ENCODE peak calls at places on chromosomes 6 and 20, in five cellular contexts. S is prostate gland, Y is stomach, R is Panc1, L is HCT116. J is an unnamed sample. For H3K9me3, the result is how much of the 10 kb centered on the place peaks cover.

GRCh38 chr6:53701333-53702073 is 35.9 kb upstream of the KLHL31 start:
- DNase-seq in S (no peak), Y (no peak), L (no peak), R (no peak), J (no peak)

GRCh38 chr6:142014515-142014914 is 118.2 kb upstream of the GJE1 start:
- DNase-seq in Y (no peak), L (peak), S (no peak), R (no peak), J (no peak)

GRCh38 chr6:75301088-75301487 is 16.5 kb upstream of the TMEM30A start:
- DNase-seq in R (no peak), Y (no peak), L (no peak), S (no peak), J (no peak)

GRCh38 chr6:121522771-121523386 is 87.4 kb downstream of the GJA1 start:
- DNase-seq in S (no peak), Y (no peak), L (no peak), R (no peak), J (no peak)

GRCh38 chr6:35810831-35811698 is 5.9 kb downstream of the LHFPL5 start:
- DNase-seq in L (peak), S (no peak), R (peak), Y (no peak), J (no peak)

GRCh38 chr6:8299034-8299433 is 136.3 kb downstream of the SLC35B3 start:
- DNase-seq in R (no peak), Y (no peak), L (no peak), S (no peak), J (no peak)

GRCh38 chr6:85126448-85127178 is 323.3 kb upstream of the NT5E start:
- DNase-seq in R (no peak), S (no peak), Y (no peak), L (peak), J (peak)

GRCh38 chr6:28474441-28475219 is 31.3 kb upstream of the ZSCAN23 start:
- DNase-seq in S (no peak), R (peak), L (peak), Y (no peak), J (no peak)

GRCh38 chr6:145728986-145729385 is 6.3 kb downstream of the EPM2A start:
- DNase-seq in S (no peak), Y (no peak), L (no peak), R (no peak), J (no peak)

GRCh38 chr20:19492937-19493336 is 265.1 kb upstream of the RIN2 start:
- DNase-seq in Y (no peak), S (no peak), L (no peak), R (no peak), J (no peak)

GRCh38 chr20:53870426-53871199 is 199.8 kb downstream of the BCAS1 start:
- DNase-seq in R (no peak), S (no peak), Y (no peak), L (no peak), J (no peak)

GRCh38 chr6:134911532-134911931 is 38.4 kb downstream of the ALDH8A1 start:
- DNase-seq in R (no peak), L (no peak), Y (no peak), S (no peak), J (no peak)

GRCh38 chr6:133707456-133707855 is 181.5 kb upstream of the TCF21 start:
- DNase-seq in R (no peak), Y (no peak), L (no peak), S (no peak), J (no peak)

GRCh38 chr6:26195376-26195923 is 108.2 kb downstream of the HFE start:
- DNase-seq in L (peak), R (peak), S (peak), Y (peak), J (peak)

GRCh38 chr6:55578537-55579363 is at the start of gene HMGCLL1:
- DNase-seq in R (no peak), S (no peak), L (no peak), Y (no peak), J (peak)

GRCh38 chr20:21202284-21202683 is 76.4 kb downstream of the KIZ start:
- DNase-seq in R (no peak), S (no peak), Y (no peak), L (peak), J (no peak)

GRCh38 chr6:11392778-11393507 is 144.6 kb upstream of the TMEM170B start:
- DNase-seq in L (no peak), S (no peak), Y (peak), R (no peak), J (peak)

GRCh38 chr20:25053207-25054132 is 4.5 kb downstream of the ACSS1 start:
- DNase-seq in S (no peak), R (no peak), L (no peak), Y (peak), J (peak)

GRCh38 chr20:44287272-44288097 is 23.5 kb downstream of the FITM2 start:
- DNase-seq in L (no peak), R (no peak), S (no peak), Y (no peak), J (peak)

GRCh38 chr6:135261872-135262725 is 81.0 kb downstream of the MYB start:
- DNase-seq in Y (no peak), L (no peak), R (no peak), S (no peak), J (no peak)

GRCh38 chr6:35391240-35391968 is 49.0 kb downstream of the PPARD start:
- DNase-seq in Y (peak), R (no peak), S (no peak), L (peak), J (no peak)

GRCh38 chr20:39103305-39103704 is 141.2 kb downstream of the DHX35 start:
- DNase-seq in S (no peak), L (no peak), R (no peak), Y (no peak), J (no peak)

GRCh38 chr20:35963878-35964277 is 4.5 kb upstream of the CNBD2 start:
- DNase-seq in S (no peak), R (no peak), L (no peak), Y (no peak), J (peak)

GRCh38 chr6:152173321-152173720 is 365.8 kb downstream of the ESR1 start:
- DNase-seq in Y (no peak), S (no peak), L (no peak), R (no peak), J (no peak)

GRCh38 chr6:36771145-36771544 is 68.1 kb downstream of the CPNE5 start:
- DNase-seq in R (no peak), S (no peak), L (no peak), Y (no peak), J (no peak)

GRCh38 chr6:6684365-6684833 is 95.9 kb downstream of the LY86 start:
- DNase-seq in R (no peak), L (no peak), S (no peak), Y (no peak), J (no peak)

GRCh38 chr6:108714012-108714773 is 134.0 kb upstream of the ARMC2 start:
- DNase-seq in L (no peak), R (no peak), S (no peak), Y (no peak), J (no peak)

GRCh38 chr20:52103469-52103910 is 88.1 kb downstream of the ZFP64 start:
- DNase-seq in L (no peak), Y (no peak), R (no peak), S (no peak), J (no peak)

GRCh38 chr6:53671111-53671510 is 5.6 kb upstream of the KLHL31 start:
- DNase-seq in L (no peak), R (no peak), S (no peak), Y (no peak), J (no peak)

GRCh38 chr20:49867453-49868215 is 47.7 kb downstream of the SPATA2 start:
- DNase-seq in S (no peak), L (no peak), Y (no peak), R (no peak), J (no peak)

GRCh38 chr6:132023490-132023889 is 72.3 kb upstream of the CCN2 start:
- DNase-seq in R (no peak), S (no peak), Y (no peak), L (peak), J (no peak)
- H3K9me3 ChIP-seq in R (under half), S (under half), Y (under half), L (under half), J (under half)

GRCh38 chr6:137783640-137784198 is 83.3 kb upstream of the TNFAIP3 start:
- DNase-seq in Y (no peak), L (no peak), R (no peak), S (no peak), J (no peak)
- TF ChIP-seq POLR2AphosphoS5 in Y (no peak), L (no peak), R (no peak), S (no peak), J (no peak)

GRCh38 chr6:31663961-31664789 is 622 bp downstream of the GPANK1 start:
- DNase-seq in L (no peak), R (no peak), S (no peak), Y (no peak), J (peak)

GRCh38 chr6:31663087-31663960 is 1.5 kb downstream of the GPANK1 start:
- DNase-seq in Y (no peak), R (no peak), L (no peak), S (no peak), J (no peak)

GRCh38 chr6:31666337-31666960 is 569 bp downstream of the CSNK2B start:
- DNase-seq in L (no peak), Y (no peak), S (no peak), R (no peak), J (no peak)

GRCh38 chr6:31664790-31665500 is at the start of gene GPANK1:
- DNase-seq in L (peak), Y (peak), S (peak), R (peak), J (peak)

GRCh38 chr6:31665501-31666336 is at the start of gene CSNK2B:
- DNase-seq in S (peak), Y (peak), R (peak), L (peak), J (peak)
- H3K9me3 ChIP-seq in S (under half), Y (under half), R (under half), L (under half), J (under half)

GRCh38 chr20:34824026-34824860 is 1.2 kb downstream of the NCOA6 start:
- DNase-seq in Y (peak), L (peak), S (peak), R (peak), J (peak)
- TF ChIP-seq POLR2AphosphoS5 in Y (no peak), L (peak), S (peak), R (no peak), J (peak)

GRCh38 chr6:169411296-169411695 is 157.7 kb upstream of the THBS2 start:
- DNase-seq in R (no peak), S (no peak), L (no peak), Y (no peak), J (no peak)
- H3K9me3 ChIP-seq in R (under half), S (under half), L (under half), Y (under half), J (under half)

GRCh38 chr6:122780114-122780513 is 598 bp downstream of the FABP7 start:
- DNase-seq in S (no peak), Y (no peak), R (no peak), L (no peak), J (no peak)
- TF ChIP-seq POLR2AphosphoS5 in S (no peak), Y (no peak), R (no peak), L (no peak), J (no peak)

GRCh38 chr20:62104791-62105345 is 17.4 kb upstream of the LSM14B start:
- DNase-seq in R (no peak), L (no peak), S (peak), Y (no peak), J (peak)
- H3K9me3 ChIP-seq in R (under half), L (under half), S (under half), Y (half or more), J (under half)

GRCh38 chr6:722608-723007 is 29.7 kb upstream of the EXOC2 start:
- DNase-seq in L (no peak), R (no peak), Y (no peak), S (no peak), J (no peak)

GRCh38 chr6:723540-723939 is 30.6 kb upstream of the EXOC2 start:
- DNase-seq in R (no peak), Y (no peak), L (no peak), S (no peak), J (no peak)

GRCh38 chr6:718345-718744 is 25.4 kb upstream of the EXOC2 start:
- DNase-seq in S (no peak), R (no peak), Y (no peak), L (no peak), J (no peak)

GRCh38 chr6:717135-717534 is 24.2 kb upstream of the EXOC2 start:
- DNase-seq in L (no peak), R (no peak), S (no peak), Y (no peak), J (no peak)

GRCh38 chr6:722077-722524 is 29.2 kb upstream of the EXOC2 start:
- DNase-seq in R (peak), S (peak), L (peak), Y (peak), J (peak)
- TF ChIP-seq POLR2AphosphoS5 in R (no peak), S (peak), L (no peak), Y (no peak), J (no peak)

DNA sequence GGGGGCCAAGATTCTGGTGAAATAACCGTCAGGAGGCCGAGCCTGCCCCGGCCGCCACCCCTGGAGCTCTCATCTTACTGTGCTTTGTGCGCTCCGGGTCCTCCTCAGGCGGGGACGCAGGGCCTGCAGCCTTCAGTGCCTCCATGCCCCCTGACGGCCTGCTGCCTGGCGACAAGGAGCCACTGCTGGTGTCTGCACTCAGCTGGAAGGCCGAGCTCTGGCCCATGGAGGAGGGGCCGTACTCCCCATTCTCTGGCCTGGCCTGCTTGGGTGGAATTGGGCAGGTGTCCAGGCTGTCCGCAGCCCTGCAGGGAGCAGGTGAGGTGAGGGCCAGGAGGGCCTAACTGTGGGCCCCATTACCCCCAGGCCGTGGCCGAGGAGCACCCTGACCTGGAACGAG is 5.3 kb downstream of the ZNF512B start:
- DNase-seq in Y (no peak), R (no peak), S (no peak), L (no peak), J (no peak)
- H3K9me3 ChIP-seq in Y (under half), R (under half), S (under half), L (under half), J (under half)